ENCODE peak calls at places on chromosome 5, in five cellular contexts. K, G, R, Q and C are unnamed samples.

GRCh38 chr5:14579246-14579645 is 2.3 kb upstream of the OTULINL start:
- DNase-seq in K (no peak), G (no peak), R (no peak), Q (no peak), C (no peak)

GRCh38 chr5:77852514-77853352 is 76.6 kb upstream of the TBCA start:
- DNase-seq in K (peak), R (peak), G (no peak), Q (no peak), C (peak)

GRCh38 chr5:10578869-10579268 is 15.0 kb downstream of the ANKRD33B start:
- DNase-seq in R (peak), G (no peak), Q (no peak), K (no peak), C (no peak)

GRCh38 chr5:14671414-14671813 is 6.9 kb downstream of the OTULIN start:
- DNase-seq in G (no peak), K (no peak), Q (no peak), R (no peak), C (peak)

GRCh38 chr5:148759101-148759500 is 67.3 kb upstream of the ADRB2 start:
- DNase-seq in R (no peak), Q (no peak), G (no peak), K (no peak), C (no peak)

GRCh38 chr5:123371575-123372179 is 51.5 kb downstream of the CEP120 start:
- DNase-seq in G (peak), R (no peak), Q (peak), K (peak), C (peak)

GRCh38 chr5:54295658-54296276 is 14.6 kb downstream of the ARL15 start:
- DNase-seq in Q (no peak), G (no peak), R (no peak), K (no peak), C (no peak)

GRCh38 chr5:43675357-43675756 is 72.4 kb downstream of the NNT start:
- DNase-seq in K (no peak), G (no peak), R (no peak), Q (no peak), C (no peak)

GRCh38 chr5:134432677-134433359 is 21.1 kb upstream of the CDKN2AIPNL start:
- DNase-seq in K (no peak), R (no peak), Q (no peak), G (no peak), C (peak)

GRCh38 chr5:60820593-60821487 is 23.2 kb downstream of the ELOVL7 start:
- DNase-seq in R (no peak), Q (peak), K (no peak), G (no peak), C (no peak)

GRCh38 chr5:88729476-88730182 is 153.4 kb downstream of the MEF2C start:
- DNase-seq in G (peak), K (peak), R (peak), Q (peak), C (peak)

DNA sequence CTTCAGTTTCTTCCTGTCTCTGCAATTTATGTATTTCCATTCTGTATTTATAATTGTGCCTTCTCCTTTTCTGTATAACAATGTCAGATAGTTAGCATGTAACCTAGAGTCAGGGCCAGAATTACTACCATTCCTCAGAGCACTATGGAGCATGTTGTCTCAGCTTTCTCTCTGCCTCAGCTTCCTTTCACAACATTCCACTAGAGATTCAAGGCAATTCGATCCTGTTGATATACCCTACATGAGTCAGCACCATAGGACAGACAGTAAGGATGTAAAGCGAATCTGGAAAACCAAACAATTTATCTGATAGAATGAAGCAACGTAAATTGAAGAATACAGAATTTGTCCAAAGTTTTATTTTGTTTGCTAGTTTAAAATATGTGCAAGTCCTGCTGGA is 728.3 kb upstream of the SEMA6A start:
- DNase-seq in Q (no peak), G (no peak), R (no peak), K (no peak), C (no peak)
- TF ChIP-seq MXI1 in Q (no peak), G (no peak), R (no peak), K (no peak), C (no peak)

DNA sequence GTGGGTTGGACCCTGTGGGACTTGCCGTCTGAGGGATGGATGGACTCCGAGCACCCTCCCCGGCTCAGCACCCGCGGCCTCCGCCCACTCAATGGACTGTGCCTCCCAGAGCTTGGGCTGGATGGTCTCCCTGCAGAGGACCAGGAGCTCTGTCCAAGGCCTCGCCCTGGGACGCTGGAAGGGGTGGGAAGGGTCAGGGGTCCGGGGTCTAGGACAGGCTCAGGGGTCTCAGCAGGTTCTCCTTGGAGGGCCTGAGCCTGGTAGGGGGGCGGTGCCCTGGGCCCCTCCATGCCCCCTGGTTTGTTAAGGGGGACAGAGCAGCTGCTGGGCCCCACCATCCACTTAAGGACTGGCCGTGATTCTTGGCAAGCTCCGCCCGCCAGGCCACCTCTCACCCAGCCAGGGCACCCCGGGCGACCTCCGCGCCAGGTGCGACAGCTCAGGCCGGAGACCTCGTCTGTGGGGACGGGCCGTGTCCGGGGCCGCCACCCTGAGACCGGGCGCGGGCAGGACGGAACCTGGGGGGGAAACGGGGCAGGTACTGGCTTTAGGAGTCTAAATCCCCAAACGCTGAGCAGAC is 29.2 kb downstream of the EXOC3 start:
- DNase-seq in R (no peak), G (no peak), K (peak), Q (peak), C (no peak)
- TF ChIP-seq MXI1 in R (no peak), G (no peak), K (no peak), Q (no peak), C (no peak)

GRCh38 chr5:142945845-142946244 is 175.7 kb downstream of the ARHGAP26 start:
- DNase-seq in Q (no peak), K (no peak), G (no peak), R (no peak), C (no peak)

GRCh38 chr5:142944140-142944539 is 174.0 kb downstream of the ARHGAP26 start:
- DNase-seq in Q (no peak), R (no peak), K (no peak), G (no peak), C (peak)

GRCh38 chr5:142947427-142947709 is 177.2 kb downstream of the ARHGAP26 start:
- DNase-seq in G (no peak), R (no peak), K (no peak), Q (no peak), C (no peak)

GRCh38 chr5:142945321-142945720 is 175.1 kb downstream of the ARHGAP26 start:
- DNase-seq in Q (no peak), K (no peak), G (no peak), R (no peak), C (no peak)

DNA sequence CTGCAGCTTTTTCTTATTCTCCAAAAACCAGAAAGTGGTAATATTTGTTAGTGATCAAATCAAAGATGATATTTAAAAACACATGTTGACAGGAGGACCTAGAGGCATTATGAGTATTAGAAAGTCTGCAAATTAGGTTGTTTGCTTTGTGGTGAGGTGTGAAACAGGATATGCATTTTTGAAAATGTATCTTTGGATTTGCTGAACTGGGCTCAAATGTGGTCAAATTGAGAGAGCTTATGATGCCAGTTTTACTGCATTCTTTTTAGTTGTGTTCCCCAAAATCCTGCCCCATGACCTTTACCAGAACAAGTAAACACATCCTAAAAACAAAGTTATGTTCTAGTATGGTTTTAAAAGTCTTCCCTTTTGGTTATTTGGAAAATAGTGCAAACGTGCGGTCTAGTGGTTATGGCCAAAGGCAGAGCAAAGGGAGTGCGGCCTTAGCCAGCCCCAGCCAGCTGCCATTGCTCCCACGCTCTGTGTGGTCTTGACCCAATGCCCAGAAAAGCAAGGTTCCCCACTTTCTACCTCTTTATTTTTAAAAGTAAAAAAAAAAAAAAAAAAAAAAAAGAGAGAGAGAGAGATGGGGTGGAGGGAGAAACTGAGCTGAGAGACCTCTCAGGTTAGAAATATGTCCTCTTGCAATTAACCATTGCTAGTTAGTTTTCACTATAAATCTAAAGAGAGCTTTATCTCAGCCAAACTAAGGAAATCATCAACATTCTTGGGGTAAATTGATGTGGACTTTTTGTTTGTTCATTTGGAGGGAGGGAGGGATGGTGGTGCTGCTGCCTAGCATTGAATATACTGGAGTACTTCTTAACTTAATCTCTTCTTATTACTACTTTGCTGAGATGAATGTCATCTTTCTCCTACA is 176.6 kb downstream of the ARHGAP26 start:
- DNase-seq in G (no peak), Q (no peak), R (no peak), K (no peak), C (no peak)
- TF ChIP-seq MXI1 in G (no peak), Q (no peak), R (no peak), K (no peak), C (no peak)

GRCh38 chr5:35518104-35518503 is 99.6 kb upstream of the SPEF2 start:
- DNase-seq in K (no peak), Q (no peak), R (peak), G (no peak), C (no peak)
- TF ChIP-seq MXI1 in K (no peak), Q (no peak), R (peak), G (no peak), C (no peak)

GRCh38 chr5:98365126-98365525 is 408.3 kb upstream of the RGMB start:
- DNase-seq in G (no peak), Q (no peak), K (no peak), R (no peak), C (no peak)

GRCh38 chr5:98372351-98372750 is 401.1 kb upstream of the RGMB start:
- DNase-seq in G (no peak), Q (no peak), K (no peak), R (no peak), C (peak)

GRCh38 chr5:98364549-98364948 is 408.9 kb upstream of the RGMB start:
- DNase-seq in R (no peak), Q (no peak), K (no peak), G (no peak), C (no peak)

GRCh38 chr5:98368141-98368540 is 405.3 kb upstream of the RGMB start:
- DNase-seq in G (no peak), R (no peak), Q (no peak), K (no peak), C (peak)
- TF ChIP-seq MXI1 in G (no peak), R (no peak), Q (no peak), K (no peak), C (no peak)

GRCh38 chr5:178332096-178332780 is 99.6 kb upstream of the PHYKPL start:
- DNase-seq in K (no peak), Q (no peak), R (no peak), G (no peak), C (no peak)

GRCh38 chr5:178331491-178331981 is 98.9 kb upstream of the PHYKPL start:
- DNase-seq in K (peak), G (no peak), Q (no peak), R (no peak), C (no peak)

GRCh38 chr5:178328826-178329225 is 96.2 kb upstream of the PHYKPL start:
- DNase-seq in K (no peak), G (no peak), Q (no peak), R (no peak), C (no peak)

GRCh38 chr5:178329331-178329730 is 96.7 kb upstream of the PHYKPL start:
- DNase-seq in G (no peak), Q (no peak), R (no peak), K (no peak), C (no peak)

DNA sequence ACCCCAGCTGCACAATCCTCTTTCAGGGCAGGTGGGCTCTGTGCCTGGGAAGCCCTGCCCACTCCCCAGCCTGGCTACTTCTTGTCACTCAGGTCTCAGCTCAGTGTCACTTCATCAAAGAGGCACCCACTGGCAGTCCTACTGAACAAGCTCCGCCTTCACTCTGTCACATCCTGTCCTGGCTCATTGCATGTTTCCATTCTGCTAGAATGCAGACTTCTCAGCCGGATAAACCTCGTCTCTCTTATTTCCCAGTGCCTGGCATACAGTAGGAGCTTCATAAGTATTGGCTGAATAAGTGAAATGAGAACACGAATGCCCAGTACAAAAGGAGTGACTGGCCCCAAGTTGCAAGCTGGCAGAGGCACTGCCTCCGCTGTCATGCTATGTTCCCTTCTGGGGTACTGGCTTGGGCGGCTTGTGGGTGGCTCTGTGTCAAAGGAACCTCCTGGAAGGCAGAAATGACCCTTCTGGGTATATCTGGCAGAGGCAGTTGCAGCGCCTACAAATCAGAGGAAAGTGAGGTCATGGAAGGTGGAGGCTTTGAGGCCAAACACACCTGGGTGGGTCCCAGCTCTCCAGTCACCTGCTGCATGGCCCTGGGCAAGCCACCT is 98.3 kb upstream of the PHYKPL start:
- DNase-seq in K (no peak), G (no peak), R (no peak), Q (no peak), C (no peak)
- TF ChIP-seq MXI1 in K (no peak), G (no peak), R (no peak), Q (no peak), C (no peak)

GRCh38 chr5:16808021-16808420 is 128.1 kb downstream of the MYO10 start:
- DNase-seq in K (no peak), Q (no peak), R (no peak), G (no peak), C (no peak)

GRCh38 chr5:16808936-16809815 is 126.9 kb downstream of the MYO10 start:
- DNase-seq in R (no peak), K (no peak), Q (no peak), G (peak), C (no peak)

GRCh38 chr5:16805478-16805877 is 130.6 kb downstream of the MYO10 start:
- DNase-seq in G (no peak), Q (no peak), R (no peak), K (no peak), C (no peak)

GRCh38 chr5:16807475-16807874 is 128.6 kb downstream of the MYO10 start:
- DNase-seq in Q (no peak), R (no peak), K (no peak), G (no peak), C (no peak)

GRCh38 chr5:16806691-16807433 is 129.2 kb downstream of the MYO10 start:
- DNase-seq in K (no peak), R (no peak), G (no peak), Q (no peak), C (peak)
- TF ChIP-seq MXI1 in K (no peak), R (no peak), G (no peak), Q (no peak), C (no peak)

GRCh38 chr5:51494821-51495220 is 111.6 kb downstream of the ISL1 start:
- DNase-seq in R (no peak), K (no peak), Q (no peak), G (no peak), C (no peak)
- TF ChIP-seq MXI1 in R (no peak), K (no peak), Q (no peak), G (no peak), C (no peak)